ENCODE peak calls at places on chromosomes 12 and 14, in five cellular contexts. One of them, this sample, is unnamed.

GRCh38 chr12:87784350-87784749 is 244.9 kb downstream of the C12orf50 start:
- DNase-seq in RWPE2: no peak
- DNase-seq in effector memory CD4-positive, alpha-beta T cell: no peak
- DNase-seq in Peyer's patch: no peak
- DNase-seq in ascending aorta: no peak
- DNase-seq in this sample: no peak

GRCh38 chr12:19575307-19576243 is 136.3 kb downstream of the AEBP2 start:
- DNase-seq in RWPE2: no peak
- DNase-seq in Peyer's patch: no peak
- DNase-seq in ascending aorta: no peak
- DNase-seq in effector memory CD4-positive, alpha-beta T cell: no peak
- DNase-seq in this sample: no peak

GRCh38 chr14:34277191-34277590 is 184.8 kb downstream of the SPTSSA start:
- DNase-seq in ascending aorta: no peak
- DNase-seq in effector memory CD4-positive, alpha-beta T cell: no peak
- DNase-seq in Peyer's patch: no peak
- DNase-seq in RWPE2: no peak
- DNase-seq in this sample: no peak

GRCh38 chr12:124365726-124366430 is 71.0 kb downstream of the RFLNA start:
- DNase-seq in RWPE2: no peak
- DNase-seq in ascending aorta: no peak
- DNase-seq in effector memory CD4-positive, alpha-beta T cell: no peak
- DNase-seq in Peyer's patch: no peak
- DNase-seq in this sample: no peak

GRCh38 chr12:38156497-38157245 is 159.9 kb upstream of the ALG10B start:
- DNase-seq in RWPE2: no peak
- DNase-seq in effector memory CD4-positive, alpha-beta T cell: no peak
- DNase-seq in ascending aorta: no peak
- DNase-seq in Peyer's patch: no peak
- DNase-seq in this sample: no peak

GRCh38 chr12:101696477-101697196 is 803 bp upstream of the CHPT1 start:
- DNase-seq in effector memory CD4-positive, alpha-beta T cell: no peak
- DNase-seq in ascending aorta: peak; percentile 74
- DNase-seq in RWPE2: no peak
- DNase-seq in Peyer's patch: peak; percentile 72
- DNase-seq in this sample: peak; percentile 52

GRCh38 chr14:23929822-23930294 is 23.7 kb upstream of the DHRS4 start:
- DNase-seq in ascending aorta: peak; percentile 89
- DNase-seq in effector memory CD4-positive, alpha-beta T cell: peak; percentile 59
- DNase-seq in RWPE2: peak; percentile 78
- DNase-seq in Peyer's patch: peak; percentile 65
- DNase-seq in this sample: peak; percentile 69

GRCh38 chr12:128798543-128799341 is 25.0 kb downstream of the SLC15A4 start:
- DNase-seq in Peyer's patch: no peak
- DNase-seq in ascending aorta: no peak
- DNase-seq in effector memory CD4-positive, alpha-beta T cell: no peak
- DNase-seq in RWPE2: no peak
- DNase-seq in this sample: no peak

GRCh38 chr12:51424094-51424661 is 453 bp upstream of the SLC4A8 start:
- DNase-seq in RWPE2: no peak
- DNase-seq in ascending aorta: no peak
- DNase-seq in Peyer's patch: no peak
- DNase-seq in effector memory CD4-positive, alpha-beta T cell: no peak
- DNase-seq in this sample: no peak

GRCh38 chr12:47705239-47705570 is 625 bp downstream of the RPAP3 start:
- DNase-seq in RWPE2: no peak
- DNase-seq in ascending aorta: no peak
- DNase-seq in Peyer's patch: no peak
- DNase-seq in effector memory CD4-positive, alpha-beta T cell: no peak
- DNase-seq in this sample: no peak

GRCh38 chr14:101254805-101255764 is 306.2 kb upstream of the DIO3 start:
- DNase-seq in RWPE2: no peak
- DNase-seq in Peyer's patch: no peak
- DNase-seq in effector memory CD4-positive, alpha-beta T cell: no peak
- DNase-seq in ascending aorta: no peak
- DNase-seq in this sample: no peak

GRCh38 chr12:111635524-111635923 is 36.4 kb upstream of the ATXN2 start:
- DNase-seq in Peyer's patch: no peak
- DNase-seq in RWPE2: no peak
- DNase-seq in ascending aorta: no peak
- DNase-seq in effector memory CD4-positive, alpha-beta T cell: no peak
- DNase-seq in this sample: no peak

GRCh38 chr12:6285532-6286306 is 24.8 kb upstream of the PLEKHG6 start:
- DNase-seq in RWPE2: no peak
- DNase-seq in effector memory CD4-positive, alpha-beta T cell: no peak
- DNase-seq in Peyer's patch: no peak
- DNase-seq in ascending aorta: no peak
- DNase-seq in this sample: no peak

GRCh38 chr12:56104815-56105476 is 587 bp downstream of the PA2G4 start:
- DNase-seq in ascending aorta: no peak
- DNase-seq in Peyer's patch: no peak
- DNase-seq in RWPE2: peak; percentile 62
- DNase-seq in effector memory CD4-positive, alpha-beta T cell: no peak
- DNase-seq in this sample: no peak

GRCh38 chr12:93080994-93081809 is 152.1 kb upstream of the EEA1 start:
- DNase-seq in effector memory CD4-positive, alpha-beta T cell: no peak
- DNase-seq in RWPE2: no peak
- DNase-seq in ascending aorta: no peak
- DNase-seq in Peyer's patch: no peak
- DNase-seq in this sample: no peak

GRCh38 chr14:50403433-50403832 is 6.8 kb upstream of the CDKL1 start:
- DNase-seq in effector memory CD4-positive, alpha-beta T cell: no peak
- DNase-seq in RWPE2: no peak
- DNase-seq in Peyer's patch: no peak
- DNase-seq in ascending aorta: no peak
- DNase-seq in this sample: no peak

GRCh38 chr14:21097616-21098133 is 780 bp downstream of the ZNF219 start:
- DNase-seq in ascending aorta: peak; percentile 68
- DNase-seq in effector memory CD4-positive, alpha-beta T cell: no peak
- DNase-seq in Peyer's patch: peak; percentile 63
- DNase-seq in RWPE2: no peak
- DNase-seq in this sample: no peak

GRCh38 chr14:21096438-21096837 is 2.0 kb downstream of the ZNF219 start:
- DNase-seq in ascending aorta: no peak
- DNase-seq in Peyer's patch: no peak
- DNase-seq in effector memory CD4-positive, alpha-beta T cell: no peak
- DNase-seq in RWPE2: no peak
- DNase-seq in this sample: no peak

GRCh38 chr14:21093769-21094681 is 4.4 kb downstream of the ZNF219 start:
- DNase-seq in Peyer's patch: no peak
- DNase-seq in ascending aorta: no peak
- DNase-seq in RWPE2: no peak
- DNase-seq in effector memory CD4-positive, alpha-beta T cell: no peak
- DNase-seq in this sample: no peak

GRCh38 chr14:21096889-21097615 is 1.4 kb downstream of the ZNF219 start:
- DNase-seq in effector memory CD4-positive, alpha-beta T cell: no peak
- DNase-seq in Peyer's patch: no peak
- DNase-seq in ascending aorta: no peak
- DNase-seq in RWPE2: no peak
- DNase-seq in this sample: no peak

GRCh38 chr14:21095430-21096205 is 2.8 kb downstream of the ZNF219 start:
- DNase-seq in RWPE2: no peak
- DNase-seq in effector memory CD4-positive, alpha-beta T cell: no peak
- DNase-seq in Peyer's patch: no peak
- DNase-seq in ascending aorta: no peak
- DNase-seq in this sample: no peak
- H3K4me3 ChIP-seq in RWPE2: no peak overlapping the region
- H3K4me3 ChIP-seq in effector memory CD4-positive, alpha-beta T cell: no peak overlapping the region
- H3K4me3 ChIP-seq in Peyer's patch: no peak overlapping the region
- H3K4me3 ChIP-seq in ascending aorta: no peak overlapping the region
- H3K4me3 ChIP-seq in this sample: no peak overlapping the region

GRCh38 chr12:29831173-29831572 is 47.4 kb upstream of the TMTC1 start:
- DNase-seq in ascending aorta: no peak
- DNase-seq in Peyer's patch: no peak
- DNase-seq in effector memory CD4-positive, alpha-beta T cell: no peak
- DNase-seq in RWPE2: no peak
- DNase-seq in this sample: no peak
- H3K4me3 ChIP-seq in ascending aorta: no peak overlapping the region
- H3K4me3 ChIP-seq in Peyer's patch: no peak overlapping the region
- H3K4me3 ChIP-seq in effector memory CD4-positive, alpha-beta T cell: no peak overlapping the region
- H3K4me3 ChIP-seq in RWPE2: no peak overlapping the region
- H3K4me3 ChIP-seq in this sample: no peak overlapping the region

DNA sequence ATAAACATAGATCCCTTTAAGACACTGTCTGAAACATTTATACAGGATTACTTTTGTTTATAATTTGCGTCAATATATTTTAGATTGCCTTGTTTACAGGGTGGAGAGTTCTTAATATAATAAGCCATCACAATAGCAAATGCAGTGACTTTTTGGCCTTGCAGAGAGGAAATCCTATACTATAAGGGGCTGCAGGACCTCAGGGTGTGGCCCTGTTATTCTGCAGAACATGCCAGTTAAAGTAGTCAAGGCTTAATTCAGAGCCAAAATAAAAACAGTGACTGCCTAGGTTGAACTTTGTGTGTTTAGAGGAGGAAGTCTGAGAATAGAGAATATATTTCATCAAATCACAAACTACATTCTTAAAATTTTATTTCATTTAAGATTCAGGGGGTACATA is 381.6 kb downstream of the DUSP6 start:
- DNase-seq in effector memory CD4-positive, alpha-beta T cell: no peak
- DNase-seq in RWPE2: no peak
- DNase-seq in Peyer's patch: no peak
- DNase-seq in ascending aorta: no peak
- DNase-seq in this sample: no peak
- H3K4me3 ChIP-seq in effector memory CD4-positive, alpha-beta T cell: no peak overlapping the region
- H3K4me3 ChIP-seq in RWPE2: no peak overlapping the region
- H3K4me3 ChIP-seq in Peyer's patch: no peak overlapping the region
- H3K4me3 ChIP-seq in ascending aorta: no peak overlapping the region
- H3K4me3 ChIP-seq in this sample: no peak overlapping the region

GRCh38 chr14:69483765-69484443 is 624 bp upstream of the PLEKHD1 start:
- DNase-seq in ascending aorta: no peak
- DNase-seq in RWPE2: no peak
- DNase-seq in Peyer's patch: no peak
- DNase-seq in effector memory CD4-positive, alpha-beta T cell: no peak
- DNase-seq in this sample: no peak
- H3K4me3 ChIP-seq in ascending aorta: peak overlapping the region; percentile 51
- H3K4me3 ChIP-seq in RWPE2: peak overlapping the region; percentile 21
- H3K4me3 ChIP-seq in Peyer's patch: peak overlapping the region; percentile 35
- H3K4me3 ChIP-seq in effector memory CD4-positive, alpha-beta T cell: no peak overlapping the region
- H3K4me3 ChIP-seq in this sample: no peak overlapping the region

DNA sequence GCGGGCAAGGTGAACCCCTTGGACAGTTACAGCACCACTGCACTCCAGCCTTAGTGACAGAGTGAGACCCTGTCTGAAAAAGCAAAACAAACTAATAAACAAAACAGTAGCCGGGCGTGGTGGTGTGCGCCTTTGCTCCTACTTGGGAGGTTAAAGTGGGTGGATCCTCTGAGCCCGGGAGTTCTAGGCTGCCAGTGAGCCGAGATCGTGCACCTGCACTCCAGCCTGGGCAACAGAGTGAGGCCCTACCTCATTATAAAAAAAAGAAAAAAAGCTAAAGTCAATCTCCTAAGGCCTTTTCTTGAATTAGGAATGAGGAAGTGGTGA is 24.7 kb upstream of the SPTLC2 start:
- DNase-seq in ascending aorta: no peak
- DNase-seq in Peyer's patch: no peak
- DNase-seq in effector memory CD4-positive, alpha-beta T cell: no peak
- DNase-seq in RWPE2: no peak
- DNase-seq in this sample: no peak
- H3K4me3 ChIP-seq in ascending aorta: peak overlapping the region; percentile 73
- H3K4me3 ChIP-seq in Peyer's patch: peak overlapping the region; percentile 59
- H3K4me3 ChIP-seq in effector memory CD4-positive, alpha-beta T cell: peak overlapping the region; percentile 68
- H3K4me3 ChIP-seq in RWPE2: no peak overlapping the region
- H3K4me3 ChIP-seq in this sample: no peak overlapping the region

DNA sequence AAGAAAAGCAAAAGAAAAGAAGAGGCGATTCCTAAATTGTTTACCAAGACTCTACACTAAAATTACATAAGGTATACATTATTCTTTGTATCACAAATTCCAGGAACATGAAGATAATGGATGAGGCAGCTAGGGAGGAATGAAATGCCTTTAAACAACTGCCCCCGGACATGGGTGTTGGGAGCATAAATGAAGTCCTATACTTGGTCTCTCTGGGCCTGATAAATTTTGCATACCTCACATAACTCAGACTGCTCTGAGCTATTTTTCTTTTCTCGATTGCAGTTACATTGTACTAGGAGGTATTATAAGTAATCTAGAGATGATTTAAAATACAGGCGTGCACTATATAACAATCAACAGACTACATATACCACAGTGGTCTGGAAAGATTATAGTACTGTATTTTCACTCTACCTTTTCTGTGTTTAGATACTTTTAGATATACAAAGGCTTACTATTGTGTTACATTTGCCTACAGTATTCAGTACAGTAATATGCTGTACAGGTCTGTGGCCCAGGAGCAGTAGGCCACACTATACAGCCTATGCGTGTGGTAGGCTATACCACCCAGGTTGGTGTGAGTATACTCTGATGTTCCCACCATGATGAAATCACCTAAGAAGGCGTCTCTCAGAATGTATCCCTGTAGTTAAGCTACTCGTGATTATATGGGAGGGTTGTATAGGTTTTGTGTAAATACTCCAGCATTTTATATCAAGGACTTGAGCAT is 14.3 kb downstream of the FNTB start:
- DNase-seq in Peyer's patch: no peak
- DNase-seq in ascending aorta: no peak
- DNase-seq in effector memory CD4-positive, alpha-beta T cell: no peak
- DNase-seq in RWPE2: no peak
- DNase-seq in this sample: no peak
- H3K4me3 ChIP-seq in Peyer's patch: no peak overlapping the region
- H3K4me3 ChIP-seq in ascending aorta: no peak overlapping the region
- H3K4me3 ChIP-seq in effector memory CD4-positive, alpha-beta T cell: no peak overlapping the region
- H3K4me3 ChIP-seq in RWPE2: no peak overlapping the region
- H3K4me3 ChIP-seq in this sample: no peak overlapping the region

GRCh38 chr12:53233671-53234091 is 1.7 kb upstream of the RARG start:
- DNase-seq in Peyer's patch: no peak
- DNase-seq in effector memory CD4-positive, alpha-beta T cell: no peak
- DNase-seq in RWPE2: no peak
- DNase-seq in ascending aorta: no peak
- DNase-seq in this sample: no peak
- H3K4me3 ChIP-seq in Peyer's patch: no peak overlapping the region
- H3K4me3 ChIP-seq in effector memory CD4-positive, alpha-beta T cell: peak overlapping the region; percentile 63
- H3K4me3 ChIP-seq in RWPE2: no peak overlapping the region
- H3K4me3 ChIP-seq in ascending aorta: peak overlapping the region; percentile 70
- H3K4me3 ChIP-seq in this sample: no peak overlapping the region

GRCh38 chr12:117234441-117234840 is 44.2 kb upstream of the FBXO21 start:
- DNase-seq in ascending aorta: no peak
- DNase-seq in Peyer's patch: no peak
- DNase-seq in effector memory CD4-positive, alpha-beta T cell: no peak
- DNase-seq in RWPE2: no peak
- DNase-seq in this sample: no peak
- H3K4me3 ChIP-seq in ascending aorta: no peak overlapping the region
- H3K4me3 ChIP-seq in Peyer's patch: no peak overlapping the region
- H3K4me3 ChIP-seq in effector memory CD4-positive, alpha-beta T cell: no peak overlapping the region
- H3K4me3 ChIP-seq in RWPE2: no peak overlapping the region
- H3K4me3 ChIP-seq in this sample: no peak overlapping the region

GRCh38 chr12:122893208-122894151 is 2.4 kb downstream of the VPS37B start:
- DNase-seq in effector memory CD4-positive, alpha-beta T cell: no peak
- DNase-seq in Peyer's patch: no peak
- DNase-seq in RWPE2: no peak
- DNase-seq in ascending aorta: peak; percentile 41
- DNase-seq in this sample: no peak
- H3K4me3 ChIP-seq in effector memory CD4-positive, alpha-beta T cell: no peak overlapping the region
- H3K4me3 ChIP-seq in Peyer's patch: peak overlapping the region; percentile 78
- H3K4me3 ChIP-seq in RWPE2: peak overlapping the region; percentile 89
- H3K4me3 ChIP-seq in ascending aorta: peak overlapping the region; percentile 89
- H3K4me3 ChIP-seq in this sample: peak overlapping the region; percentile 80